ENCODE peak calls at places on chromosome 14, in ten cellular contexts. X, I, R, F, Y, T, W, C, G and O are unnamed samples.

GRCh38 chr14:56659964-56660551 is 80.5 kb downstream of the TMEM260 start:
- DNase-seq in X (no peak), I (peak), R (peak), F (no peak), Y (peak), T (no peak), W (peak), C (no peak), G (peak), O (no peak)

GRCh38 chr14:55505846-55506245 is 65.4 kb upstream of the TBPL2 start:
- DNase-seq in X (no peak), I (no peak), R (no peak), F (no peak), Y (no peak), T (no peak), W (no peak), C (no peak), G (no peak), O (no peak)

GRCh38 chr14:91745329-91745728 is 13.4 kb upstream of the CATSPERB start:
- DNase-seq in X (no peak), I (no peak), R (no peak), F (no peak), Y (no peak), T (no peak), W (no peak), C (no peak), G (no peak), O (no peak)

GRCh38 chr14:22428681-22429315 is 160.2 kb downstream of the DAD1 start:
- DNase-seq in X (no peak), I (no peak), R (peak), F (no peak), Y (no peak), T (no peak), W (peak), C (no peak), G (no peak), O (no peak)

GRCh38 chr14:24179961-24180726 is 8.3 kb downstream of the REC8 start:
- DNase-seq in X (peak), I (no peak), R (peak), F (no peak), Y (no peak), T (no peak), W (peak), C (no peak), G (peak), O (no peak)

GRCh38 chr14:20197459-20197858 is 6.8 kb downstream of the OR11G2 start:
- DNase-seq in X (no peak), I (no peak), R (no peak), F (no peak), Y (no peak), T (no peak), W (no peak), C (no peak), G (no peak), O (no peak)

GRCh38 chr14:23240661-23241060 is 2.9 kb downstream of the RNF212B start:
- DNase-seq in X (no peak), I (no peak), R (no peak), F (no peak), Y (no peak), T (no peak), W (no peak), C (no peak), G (no peak), O (no peak)

GRCh38 chr14:85572845-85573244 is 42.9 kb downstream of the FLRT2 start:
- DNase-seq in X (no peak), I (no peak), R (peak), F (no peak), Y (no peak), T (no peak), W (peak), C (no peak), G (peak), O (no peak)

GRCh38 chr14:101404426-101405170 is 156.7 kb upstream of the DIO3 start:
- DNase-seq in X (no peak), I (peak), R (no peak), F (no peak), Y (no peak), T (no peak), W (no peak), C (no peak), G (no peak), O (no peak)

GRCh38 chr14:73743431-73743931 is 29.3 kb upstream of the PNMA1 start:
- DNase-seq in X (no peak), I (no peak), R (no peak), F (no peak), Y (no peak), T (peak), W (peak), C (no peak), G (no peak), O (peak)

GRCh38 chr14:50242566-50243288 is 11.3 kb upstream of the SOS2 start:
- DNase-seq in X (no peak), I (no peak), R (no peak), F (no peak), Y (no peak), T (no peak), W (no peak), C (no peak), G (no peak), O (no peak)

GRCh38 chr14:100297320-100298300 is 8.6 kb downstream of the SLC25A29 start:
- DNase-seq in X (peak), I (no peak), R (peak), F (peak), Y (no peak), T (no peak), W (peak), C (no peak), G (peak), O (no peak)

GRCh38 chr14:77838756-77839565 is 39.1 kb downstream of the ADCK1 start:
- DNase-seq in X (no peak), I (peak), R (no peak), F (no peak), Y (no peak), T (no peak), W (no peak), C (no peak), G (no peak), O (no peak)

GRCh38 chr14:77123381-77124344 is 17.9 kb downstream of the ZDHHC22 start:
- DNase-seq in X (no peak), I (no peak), R (no peak), F (no peak), Y (no peak), T (no peak), W (no peak), C (no peak), G (no peak), O (no peak)

GRCh38 chr14:85342858-85343607 is 186.9 kb upstream of the FLRT2 start:
- DNase-seq in X (no peak), I (no peak), R (no peak), F (no peak), Y (no peak), T (no peak), W (peak), C (no peak), G (no peak), O (no peak)

GRCh38 chr14:93961610-93962009 is 14.8 kb downstream of the ASB2 start:
- DNase-seq in X (peak), I (no peak), R (no peak), F (no peak), Y (no peak), T (no peak), W (no peak), C (no peak), G (no peak), O (no peak)

GRCh38 chr14:29037428-29037827 is 270.8 kb downstream of the FOXG1 start:
- DNase-seq in X (no peak), I (no peak), R (peak), F (no peak), Y (no peak), T (no peak), W (peak), C (no peak), G (no peak), O (no peak)

GRCh38 chr14:64654072-64654899 is 49.9 kb upstream of the PLEKHG3 start:
- DNase-seq in X (no peak), I (no peak), R (peak), F (no peak), Y (no peak), T (no peak), W (peak), C (no peak), G (peak), O (no peak)